ENCODE peak calls at places on chromosomes 3 and 15, in ten cellular contexts. V is BE2C; D is adrenal gland; I is CD8-positive, alpha-beta T cell; A is GM12865; Y is fibroblast of villous mesenchyme; X is hepatocyte; O is cardiac muscle cell; F is Peyer's patch; W is B cell. Z is an unnamed sample.

GRCh38 chr15:69482686-69483256 is 30.2 kb downstream of the RPLP1 start:
- DNase-seq in V (peak), D (no peak), I (no peak), A (no peak), Y (no peak), X (no peak), O (no peak), F (no peak), W (no peak), Z (no peak)

GRCh38 chr3:123130079-123130726 is 63.4 kb downstream of the PDIA5 start:
- DNase-seq in V (no peak), D (no peak), I (no peak), A (no peak), Y (no peak), X (peak), O (no peak), F (peak), W (no peak), Z (no peak)

GRCh38 chr3:138786788-138787276 is 47.9 kb downstream of the PIK3CB start:
- DNase-seq in V (no peak), D (no peak), I (no peak), A (peak), Y (peak), X (no peak), O (no peak), F (no peak), W (no peak), Z (no peak)

GRCh38 chr15:90143176-90143655 is 40.9 kb upstream of the IDH2 start:
- DNase-seq in V (peak), D (peak), I (peak), A (peak), Y (peak), X (peak), O (peak), F (peak), W (peak), Z (peak)

GRCh38 chr15:25545017-25545416 is 106.2 kb upstream of the UBE3A start:
- DNase-seq in V (no peak), D (no peak), I (no peak), A (no peak), Y (no peak), X (no peak), O (no peak), F (no peak), W (no peak), Z (no peak)

GRCh38 chr15:36858423-36858822 is 241.9 kb downstream of the MEIS2 start:
- DNase-seq in V (no peak), D (no peak), I (no peak), A (no peak), Y (no peak), X (no peak), O (no peak), F (no peak), W (no peak), Z (no peak)

GRCh38 chr3:18087963-18088362 is 337.2 kb downstream of the SATB1 start:
- DNase-seq in V (no peak), D (no peak), I (no peak), A (no peak), Y (no peak), X (no peak), O (no peak), F (no peak), W (no peak), Z (no peak)

GRCh38 chr3:185983495-185984141 is 45.8 kb upstream of the TRA2B start:
- DNase-seq in V (peak), D (peak), I (peak), A (peak), Y (peak), X (peak), O (peak), F (peak), W (peak), Z (peak)

GRCh38 chr3:137509354-137510045 is 254.6 kb upstream of the SOX14 start:
- DNase-seq in V (peak), D (no peak), I (no peak), A (no peak), Y (no peak), X (peak), O (no peak), F (no peak), W (no peak), Z (no peak)

GRCh38 chr3:186476044-186476468 is 68.1 kb downstream of the CRYGS start:
- DNase-seq in V (no peak), D (no peak), I (no peak), A (peak), Y (no peak), X (no peak), O (no peak), F (no peak), W (no peak), Z (no peak)

GRCh38 chr3:149462653-149463052 is 11.8 kb upstream of the TM4SF4 start:
- DNase-seq in V (no peak), D (no peak), I (no peak), A (no peak), Y (peak), X (no peak), O (no peak), F (no peak), W (no peak), Z (no peak)

GRCh38 chr15:77617507-77618285 is 15.0 kb downstream of the LINGO1 start:
- DNase-seq in V (no peak), D (no peak), I (no peak), A (no peak), Y (no peak), X (peak), O (no peak), F (no peak), W (no peak), Z (no peak)
- TF ChIP-seq CTCF in V (peak), D (no peak), I (no peak), A (peak), Y (peak), X (peak), O (peak), F (peak), W (no peak), Z (peak)

DNA sequence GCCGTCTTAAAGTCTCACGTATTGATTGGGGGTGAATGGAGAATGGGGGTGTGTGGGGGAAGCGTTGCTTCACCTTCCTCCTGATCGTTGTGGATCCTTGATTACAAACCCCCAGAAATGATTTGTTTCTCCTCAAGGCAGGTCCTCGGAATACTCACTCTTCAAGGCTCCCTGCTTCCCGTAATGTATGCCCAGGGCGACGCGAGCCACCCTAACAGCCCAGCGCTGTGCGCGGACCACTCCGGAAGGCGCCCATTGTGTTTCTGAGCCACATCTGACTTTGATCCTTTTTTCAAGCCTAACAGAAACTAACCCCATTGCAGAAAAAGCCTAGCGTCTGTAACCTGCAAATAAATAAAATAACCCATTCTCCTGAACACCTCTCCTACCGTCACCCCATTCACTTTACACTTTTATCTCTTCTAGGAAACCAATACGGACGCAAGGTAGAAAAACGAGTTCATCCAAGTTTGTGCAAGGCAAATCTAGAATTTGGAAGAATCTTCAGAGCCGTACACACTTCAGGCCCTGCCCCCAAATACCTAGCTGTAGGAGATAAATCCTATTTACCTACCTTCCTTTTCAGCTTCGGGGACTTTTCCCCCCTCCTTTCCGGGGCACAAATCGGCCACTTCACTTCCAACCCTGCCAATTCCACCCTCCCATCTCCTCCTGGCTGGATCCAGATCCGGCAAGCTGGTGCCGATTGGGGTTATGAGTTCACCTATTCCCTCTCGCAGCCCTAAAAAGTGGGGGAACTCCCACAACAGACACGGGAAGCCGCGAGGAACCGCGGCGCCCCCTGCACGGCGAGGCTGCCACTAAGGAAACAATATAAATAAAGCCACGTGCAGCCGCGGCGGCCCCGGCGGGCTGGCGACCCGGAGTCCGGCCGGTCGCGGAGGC is 1.1 kb downstream of the PRTG start:
- DNase-seq in V (peak), D (peak), I (peak), A (peak), Y (peak), X (peak), O (peak), F (no peak), W (no peak), Z (no peak)
- TF ChIP-seq CTCF in V (peak), D (no peak), I (no peak), A (no peak), Y (no peak), X (peak), O (peak), F (no peak), W (no peak), Z (no peak)

GRCh38 chr3:32110233-32110760 is 3.9 kb downstream of the GPD1L start:
- DNase-seq in V (no peak), D (no peak), I (no peak), A (no peak), Y (peak), X (no peak), O (no peak), F (no peak), W (no peak), Z (no peak)
- TF ChIP-seq CTCF in V (no peak), D (no peak), I (no peak), A (no peak), Y (no peak), X (no peak), O (no peak), F (no peak), W (no peak), Z (no peak)

GRCh38 chr3:46632792-46633191 is 20.5 kb downstream of the FAM240A start:
- DNase-seq in V (no peak), D (no peak), I (no peak), A (no peak), Y (peak), X (peak), O (no peak), F (no peak), W (no peak), Z (no peak)
- TF ChIP-seq CTCF in V (no peak), D (no peak), I (no peak), A (no peak), Y (no peak), X (no peak), O (no peak), F (no peak), W (no peak), Z (no peak)

DNA sequence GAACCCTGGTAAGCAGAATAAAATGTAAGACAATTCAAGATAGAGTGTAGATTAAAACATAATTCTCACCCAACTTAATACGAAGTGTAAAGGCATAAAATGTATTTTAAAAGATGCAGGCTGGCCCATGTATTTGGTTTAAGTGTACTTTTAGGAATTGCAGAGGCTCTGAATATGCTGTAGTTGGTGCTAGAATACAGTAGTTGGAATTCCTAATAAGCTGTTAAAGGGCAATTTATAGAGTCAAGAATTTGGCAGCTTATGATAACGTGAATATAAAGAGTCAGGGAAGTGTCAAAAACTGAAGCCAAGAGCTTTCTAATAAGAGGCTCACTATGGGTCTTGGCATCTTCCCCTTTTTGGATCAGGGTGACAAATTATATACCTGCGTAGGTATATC is 36.5 kb downstream of the ADAMTS9 start:
- DNase-seq in V (no peak), D (no peak), I (no peak), A (no peak), Y (no peak), X (no peak), O (no peak), F (no peak), W (no peak), Z (no peak)
- TF ChIP-seq CTCF in V (no peak), D (no peak), I (no peak), A (no peak), Y (no peak), X (no peak), O (no peak), F (no peak), W (no peak), Z (no peak)

DNA sequence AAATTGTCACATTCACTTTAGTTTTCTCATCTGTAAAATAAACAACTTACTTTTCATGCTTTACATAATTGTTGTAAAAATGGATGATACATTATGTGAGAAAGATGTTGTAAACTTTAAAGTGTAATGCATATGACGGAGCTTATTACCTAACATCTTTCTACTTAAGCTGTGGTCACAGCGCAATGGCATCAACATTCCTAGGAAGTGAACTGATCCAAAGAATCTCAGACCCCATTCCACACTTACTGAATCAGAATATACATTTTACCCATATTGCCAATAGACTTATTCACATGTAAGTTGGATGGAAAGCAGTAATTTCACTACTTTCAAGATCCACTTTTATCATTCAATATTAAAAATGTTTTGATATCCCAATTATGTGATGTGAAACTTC is 497.5 kb downstream of the FGF12 start:
- DNase-seq in V (no peak), D (no peak), I (no peak), A (no peak), Y (no peak), X (no peak), O (no peak), F (no peak), W (no peak), Z (no peak)
- TF ChIP-seq CTCF in V (no peak), D (no peak), I (no peak), A (no peak), Y (no peak), X (no peak), O (no peak), F (no peak), W (no peak), Z (no peak)

GRCh38 chr3:71585891-71586809 is 2.6 kb upstream of the FOXP1 start:
- DNase-seq in V (no peak), D (no peak), I (peak), A (peak), Y (peak), X (peak), O (no peak), F (no peak), W (peak), Z (no peak)
- TF ChIP-seq CTCF in V (peak), D (peak), I (peak), A (peak), Y (peak), X (peak), O (peak), F (peak), W (peak), Z (peak)

Z was measured in neural crest cell.